ENCODE peak calls at places on chromosomes 3 and 15, in four cellular contexts. F is K562, G is H1, C is HepG2. L is an unnamed sample.

GRCh38 chr3:61277411-61277810 is 26.2 kb upstream of the FHIT start:
- DNase-seq in G (no peak), F (no peak), C (no peak), L (no peak)

GRCh38 chr15:68566377-68566954 is 12.3 kb upstream of the CORO2B start:
- DNase-seq in C (no peak), F (no peak), G (no peak), L (no peak)

GRCh38 chr3:63617391-63617790 is 35.1 kb upstream of the SNTN start:
- DNase-seq in G (no peak), F (no peak), C (no peak), L (no peak)

GRCh38 chr15:70375006-70375409 is 277.3 kb upstream of the TLE3 start:
- DNase-seq in G (peak), C (no peak), F (no peak), L (no peak)

GRCh38 chr15:57031605-57032004 is 113.2 kb downstream of the TCF12 start:
- DNase-seq in G (no peak), C (no peak), F (peak), L (peak)

GRCh38 chr3:27659279-27660021 is 62.7 kb downstream of the EOMES start:
- DNase-seq in F (peak), C (peak), G (peak), L (peak)

GRCh38 chr15:79314811-79315210 is 3.9 kb downstream of the TMED3 start:
- DNase-seq in C (no peak), F (no peak), G (no peak), L (no peak)

GRCh38 chr3:195508185-195508584 is 34.9 kb downstream of the PPP1R2 start:
- DNase-seq in F (no peak), G (no peak), C (no peak), L (peak)

GRCh38 chr3:98115717-98116116 is 14.8 kb upstream of the OR5H1 start:
- DNase-seq in C (no peak), F (no peak), G (no peak), L (no peak)

GRCh38 chr3:163261056-163261455 is 1764.4 kb downstream of the OTOL1 start:
- DNase-seq in G (no peak), F (no peak), C (no peak), L (no peak)

GRCh38 chr3:21654662-21655061 is 96.3 kb downstream of the ZNF385D start:
- DNase-seq in C (no peak), G (no peak), F (no peak), L (no peak)

GRCh38 chr3:146558811-146559210 is 14.4 kb upstream of the PLSCR1 start:
- DNase-seq in C (no peak), F (no peak), G (no peak), L (no peak)

GRCh38 chr15:81069356-81069755 is 64.7 kb upstream of the CFAP161 start:
- DNase-seq in F (no peak), C (no peak), G (peak), L (no peak)
- H2AFZ ChIP-seq in F (peak), C (no peak), G (no peak), L (no peak)

GRCh38 chr3:58626841-58627579 is 39.6 kb downstream of the FAM3D start:
- DNase-seq in G (no peak), F (no peak), C (no peak), L (no peak)

GRCh38 chr3:58629629-58630028 is 36.9 kb downstream of the FAM3D start:
- DNase-seq in F (no peak), C (no peak), G (no peak), L (no peak)

GRCh38 chr3:58627941-58628340 is 38.6 kb downstream of the FAM3D start:
- DNase-seq in F (no peak), C (no peak), G (no peak), L (peak)

GRCh38 chr3:58628823-58629562 is 37.6 kb downstream of the FAM3D start:
- DNase-seq in F (no peak), G (no peak), C (peak), L (peak)

GRCh38 chr3:58627580-58627894 is 39.0 kb downstream of the FAM3D start:
- DNase-seq in F (no peak), C (no peak), G (no peak), L (peak)
- TF ChIP-seq JUN in F (no peak), C (no peak), G (no peak), L (no peak)

GRCh38 chr3:42980209-42980608 is 1.1 kb downstream of the GASK1A start:
- DNase-seq in C (no peak), G (no peak), F (no peak), L (no peak)
- H2AFZ ChIP-seq in C (no peak), G (no peak), F (no peak), L (no peak)

GRCh38 chr3:106343841-106344240 is 475.0 kb upstream of the CBLB start:
- DNase-seq in G (no peak), C (no peak), F (no peak), L (no peak)

GRCh38 chr3:106345353-106346027 is 476.7 kb upstream of the CBLB start:
- DNase-seq in F (no peak), G (no peak), C (no peak), L (no peak)

GRCh38 chr3:106348142-106348690 is 479.4 kb upstream of the CBLB start:
- DNase-seq in G (no peak), C (no peak), F (no peak), L (no peak)

DNA sequence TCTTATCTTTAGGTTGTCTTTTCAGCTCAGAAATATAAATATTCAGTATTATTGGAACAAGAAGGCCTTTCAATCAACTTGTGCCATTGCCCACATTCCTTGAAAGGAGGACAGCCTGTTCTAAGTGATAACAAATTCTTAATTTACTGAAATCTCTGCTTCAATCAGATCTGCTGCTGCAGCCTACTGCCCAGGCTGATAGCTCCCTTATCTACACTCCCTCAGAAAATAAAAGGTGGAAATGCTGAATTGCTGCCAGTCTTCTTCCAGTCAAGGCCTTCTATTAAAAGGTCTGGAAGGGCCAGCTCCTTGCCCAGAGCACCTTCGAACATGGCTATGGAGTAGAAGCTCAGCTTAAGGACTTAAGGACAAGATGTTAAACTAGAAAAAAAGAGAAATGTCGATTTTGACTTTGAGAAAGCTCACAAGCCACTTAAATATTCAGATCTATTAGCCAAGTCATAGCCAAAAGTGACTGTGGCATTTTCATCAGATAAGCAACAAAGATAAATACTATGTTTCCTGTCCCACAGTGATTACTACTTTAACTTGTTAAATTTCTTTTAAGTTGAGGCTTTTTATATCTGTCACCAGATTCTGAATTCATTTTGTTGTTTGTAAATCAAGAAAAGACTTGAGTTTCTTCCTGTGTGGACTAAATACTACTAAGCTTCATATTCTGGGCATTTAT is 480.5 kb upstream of the CBLB start:
- DNase-seq in F (no peak), G (no peak), C (no peak), L (peak)
- TF ChIP-seq JUN in F (no peak), G (no peak), C (no peak), L (no peak)